ENCODE peak calls at places on chromosomes 5 and 9, in four cellular contexts. One of them, this sample, is unnamed.

GRCh38 chr5:642481-642880 is 30.3 kb downstream of the CEP72 start:
- DNase-seq in IMR-90: no peak
- DNase-seq in H1: no peak
- DNase-seq in mesendoderm: no peak
- DNase-seq in this sample: no peak

GRCh38 chr5:39420482-39421145 is 4.2 kb downstream of the DAB2 start:
- DNase-seq in H1: no peak
- DNase-seq in IMR-90: peak
- DNase-seq in mesendoderm: peak
- DNase-seq in this sample: no peak

GRCh38 chr5:169610606-169611005 is 26.5 kb upstream of the DOCK2 start:
- DNase-seq in mesendoderm: no peak
- DNase-seq in IMR-90: peak
- DNase-seq in H1: no peak
- DNase-seq in this sample: no peak

GRCh38 chr5:103280962-103281361 is 22.4 kb downstream of the MACIR start:
- DNase-seq in mesendoderm: no peak
- DNase-seq in H1: no peak
- DNase-seq in IMR-90: no peak
- DNase-seq in this sample: no peak

GRCh38 chr5:88660947-88661869 is 221.8 kb downstream of the MEF2C start:
- DNase-seq in IMR-90: peak
- DNase-seq in mesendoderm: peak
- DNase-seq in H1: no peak
- DNase-seq in this sample: peak

GRCh38 chr5:87347841-87348240 is 64.9 kb downstream of the CCNH start:
- DNase-seq in mesendoderm: no peak
- DNase-seq in H1: no peak
- DNase-seq in IMR-90: peak
- DNase-seq in this sample: no peak

GRCh38 chr5:32277782-32278181 is 35.0 kb downstream of the MTMR12 start:
- DNase-seq in H1: no peak
- DNase-seq in mesendoderm: no peak
- DNase-seq in IMR-90: no peak
- DNase-seq in this sample: no peak

GRCh38 chr5:34863947-34864346 is 25.0 kb downstream of the TTC23L start:
- DNase-seq in H1: no peak
- DNase-seq in mesendoderm: no peak
- DNase-seq in IMR-90: no peak
- DNase-seq in this sample: no peak

GRCh38 chr5:124519396-124519795 is 227.0 kb downstream of the ZNF608 start:
- DNase-seq in IMR-90: peak
- DNase-seq in H1: no peak
- DNase-seq in mesendoderm: no peak
- DNase-seq in this sample: no peak

GRCh38 chr9:17219261-17219660 is 84.4 kb downstream of the CNTLN start:
- DNase-seq in IMR-90: peak
- DNase-seq in mesendoderm: no peak
- DNase-seq in H1: no peak
- DNase-seq in this sample: no peak

GRCh38 chr5:122770479-122770878 is 4.4 kb upstream of the SNX2 start:
- DNase-seq in IMR-90: no peak
- DNase-seq in mesendoderm: no peak
- DNase-seq in H1: no peak
- DNase-seq in this sample: no peak

GRCh38 chr5:153523831-153524230 is 33.4 kb downstream of the GRIA1 start:
- DNase-seq in H1: no peak
- DNase-seq in mesendoderm: no peak
- DNase-seq in IMR-90: peak
- DNase-seq in this sample: no peak

GRCh38 chr5:89277791-89278190 is 394.8 kb upstream of the MEF2C start:
- DNase-seq in IMR-90: peak
- DNase-seq in mesendoderm: no peak
- DNase-seq in H1: no peak
- DNase-seq in this sample: no peak

GRCh38 chr5:37776826-37777225 is 63.0 kb downstream of the GDNF start:
- DNase-seq in mesendoderm: no peak
- DNase-seq in H1: no peak
- DNase-seq in IMR-90: peak
- DNase-seq in this sample: no peak

GRCh38 chr5:39138892-39139291 is 64.7 kb upstream of the RICTOR start:
- DNase-seq in mesendoderm: no peak
- DNase-seq in H1: no peak
- DNase-seq in IMR-90: peak
- DNase-seq in this sample: no peak

GRCh38 chr9:91179237-91180138 is 182.2 kb downstream of the AUH start:
- DNase-seq in IMR-90: peak
- DNase-seq in mesendoderm: no peak
- DNase-seq in H1: no peak
- DNase-seq in this sample: no peak

GRCh38 chr5:102411-103043 is 10.6 kb downstream of the PLEKHG4B start:
- DNase-seq in mesendoderm: no peak
- DNase-seq in H1: no peak
- DNase-seq in IMR-90: peak
- DNase-seq in this sample: no peak

GRCh38 chr5:43232943-43233833 is 41.2 kb downstream of the NIM1K start:
- DNase-seq in H1: no peak
- DNase-seq in mesendoderm: no peak
- DNase-seq in IMR-90: no peak
- DNase-seq in this sample: no peak

GRCh38 chr9:38018230-38018963 is 50.6 kb downstream of the SHB start:
- DNase-seq in IMR-90: no peak
- DNase-seq in H1: no peak
- DNase-seq in mesendoderm: no peak
- DNase-seq in this sample: no peak

GRCh38 chr9:92973700-92974099 is 26.4 kb downstream of the FGD3 start:
- DNase-seq in mesendoderm: no peak
- DNase-seq in IMR-90: no peak
- DNase-seq in H1: no peak
- DNase-seq in this sample: no peak

GRCh38 chr5:102713682-102714231 is 41.3 kb upstream of the PAM start:
- DNase-seq in H1: no peak
- DNase-seq in IMR-90: no peak
- DNase-seq in mesendoderm: no peak
- DNase-seq in this sample: no peak

GRCh38 chr9:112711050-112711689 is 6.7 kb downstream of the INIP start:
- DNase-seq in IMR-90: peak
- DNase-seq in mesendoderm: peak
- DNase-seq in H1: no peak
- DNase-seq in this sample: no peak

GRCh38 chr9:71465392-71465791 is 302.9 kb downstream of the CEMIP2 start:
- DNase-seq in H1: no peak
- DNase-seq in IMR-90: no peak
- DNase-seq in mesendoderm: no peak
- DNase-seq in this sample: no peak

GRCh38 chr9:16870606-16871357 is at the start of gene BNC2:
- DNase-seq in H1: no peak
- DNase-seq in IMR-90: peak
- DNase-seq in mesendoderm: peak
- DNase-seq in this sample: peak

GRCh38 chr9:121837113-121838010 is 185.9 kb downstream of the DAB2IP start:
- DNase-seq in mesendoderm: no peak
- DNase-seq in H1: no peak
- DNase-seq in IMR-90: peak
- DNase-seq in this sample: no peak

GRCh38 chr5:96881511-96882115 is 5.3 kb downstream of the ERAP2 start:
- DNase-seq in H1: no peak
- DNase-seq in IMR-90: peak
- DNase-seq in mesendoderm: peak
- DNase-seq in this sample: no peak

DNA sequence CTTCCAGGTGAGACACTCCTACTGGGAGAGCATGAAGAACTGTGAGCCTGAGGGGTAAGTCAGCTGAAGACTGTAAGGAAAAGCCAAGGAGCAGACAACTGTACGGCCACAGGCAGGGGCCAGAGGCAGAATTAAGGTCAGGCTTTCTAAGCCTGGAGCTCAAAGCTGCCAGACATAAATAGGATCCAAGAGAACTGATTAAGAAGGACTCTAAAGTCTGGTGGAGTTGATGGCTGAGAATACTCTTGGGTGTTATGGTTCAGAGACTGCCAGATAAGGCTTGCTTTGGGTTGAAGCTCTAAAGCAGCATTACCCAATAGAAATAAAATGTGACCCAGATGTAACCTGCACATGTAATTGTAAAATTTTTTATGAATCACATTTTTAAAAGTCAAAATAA is 12.2 kb downstream of the PDE8B start:
- DNase-seq in mesendoderm: no peak
- DNase-seq in IMR-90: no peak
- DNase-seq in H1: no peak
- DNase-seq in this sample: no peak
- H3K56ac ChIP-seq in mesendoderm: no peak
- H3K56ac ChIP-seq in IMR-90: no peak
- H3K56ac ChIP-seq in H1: no peak
- H3K56ac ChIP-seq in this sample: no peak

GRCh38 chr9:135482015-135482754 is 2.6 kb downstream of the PPP1R26 start:
- DNase-seq in H1: no peak
- DNase-seq in IMR-90: no peak
- DNase-seq in mesendoderm: no peak
- DNase-seq in this sample: no peak

GRCh38 chr9:135479469-135480052 is at the start of gene PPP1R26:
- DNase-seq in mesendoderm: no peak
- DNase-seq in H1: no peak
- DNase-seq in IMR-90: no peak
- DNase-seq in this sample: no peak

GRCh38 chr9:135478858-135479468 is 619 bp upstream of the PPP1R26 start:
- DNase-seq in H1: no peak
- DNase-seq in mesendoderm: peak
- DNase-seq in IMR-90: no peak
- DNase-seq in this sample: peak

GRCh38 chr9:135480942-135481315 is 1.3 kb downstream of the PPP1R26 start:
- DNase-seq in H1: no peak
- DNase-seq in IMR-90: no peak
- DNase-seq in mesendoderm: no peak
- DNase-seq in this sample: no peak

DNA sequence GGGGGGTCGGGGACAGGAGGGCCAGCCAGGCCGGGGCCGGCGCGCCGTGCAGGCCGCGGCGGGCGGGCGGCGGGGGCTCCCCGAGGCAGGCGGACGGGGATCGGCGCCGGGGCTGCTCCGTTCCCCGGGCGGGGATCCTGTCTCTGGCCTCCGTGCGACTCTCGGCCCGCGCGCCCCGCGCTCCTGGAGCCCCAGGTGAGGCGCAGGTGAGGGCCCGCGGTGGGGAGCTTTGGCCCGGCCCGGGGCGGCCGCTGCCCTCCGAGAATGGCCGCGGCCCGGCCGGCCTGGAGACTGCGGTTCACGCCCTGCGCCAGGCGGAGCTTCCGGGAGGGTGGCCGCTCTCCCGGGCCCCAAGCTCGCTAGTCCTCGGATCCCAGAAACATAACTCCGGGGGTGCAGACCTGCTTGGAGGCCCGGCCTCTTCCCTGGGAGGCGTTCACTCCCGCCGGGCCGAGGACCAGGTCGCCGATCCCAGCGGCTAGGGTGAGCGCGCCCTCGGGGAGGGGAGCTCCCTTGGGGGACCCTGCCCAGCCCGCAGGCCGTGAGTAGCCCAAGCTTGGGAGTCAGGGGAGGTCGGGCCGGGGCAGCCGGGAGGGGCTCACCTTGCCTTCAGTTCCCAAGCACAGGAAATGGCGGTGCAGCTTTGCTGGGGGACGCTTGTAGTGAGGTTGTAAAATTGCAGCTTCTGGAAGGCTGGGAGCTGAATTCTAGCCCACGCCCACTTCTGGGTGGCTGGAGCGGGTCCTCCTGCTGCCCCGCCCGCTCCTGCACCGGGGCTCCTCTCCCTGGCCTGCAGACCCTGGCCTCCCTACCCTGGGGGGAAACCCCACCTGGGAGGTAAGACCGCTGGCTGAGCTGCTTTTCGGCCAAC is 724 bp downstream of the PPP1R26 start:
- DNase-seq in mesendoderm: peak
- DNase-seq in IMR-90: peak
- DNase-seq in H1: no peak
- DNase-seq in this sample: peak
- H3K23ac ChIP-seq in mesendoderm: peak
- H3K23ac ChIP-seq in IMR-90: no peak
- H3K23ac ChIP-seq in H1: no peak
- H3K23ac ChIP-seq in this sample: no peak

GRCh38 chr5:154740483-154740882 is 14.7 kb upstream of the LARP1 start:
- DNase-seq in H1: no peak
- DNase-seq in mesendoderm: no peak
- DNase-seq in IMR-90: peak
- DNase-seq in this sample: no peak
- H4K5ac ChIP-seq in H1: no peak
- H4K5ac ChIP-seq in mesendoderm: no peak
- H4K5ac ChIP-seq in IMR-90: no peak
- H4K5ac ChIP-seq in this sample: no peak

GRCh38 chr9:1337169-1337568 is 287.0 kb downstream of the DMRT2 start:
- DNase-seq in IMR-90: no peak
- DNase-seq in mesendoderm: peak
- DNase-seq in H1: peak
- DNase-seq in this sample: no peak
- H3K56ac ChIP-seq in IMR-90: no peak
- H3K56ac ChIP-seq in mesendoderm: no peak
- H3K56ac ChIP-seq in H1: no peak
- H3K56ac ChIP-seq in this sample: no peak

This sample was measured in H9.